ENCODE peak calls at places on chromosomes 6 and 20, in five cellular contexts. M is KG1; P is foreskin fibroblast; L is stimulated activated naive B cell treated with anti-CD40 and anti-IgM and Interleukin-4, amounts not matched to agents 10 μg/mL and 1 μg/mL and 100 μg/mL, for 72 hours; I is posterior cingulate gyrus. N is an unnamed sample.

GRCh38 chr6:2862712-2863174 is 21.1 kb upstream of the SERPINB1 start:
- DNase-seq in M (no peak), L (peak), P (no peak), I (no peak), N (no peak)

GRCh38 chr20:62476074-62476838 is 461 bp upstream of the GATA5 start:
- DNase-seq in I (no peak), P (no peak), L (no peak), M (no peak), N (no peak)

GRCh38 chr20:37988555-37988954 is 44.7 kb downstream of the TTI1 start:
- DNase-seq in M (no peak), I (no peak), P (no peak), L (no peak), N (no peak)

GRCh38 chr6:128569737-128570438 is 49.5 kb upstream of the PTPRK start:
- DNase-seq in I (no peak), L (no peak), M (no peak), P (peak), N (no peak)

GRCh38 chr6:156350337-156350736 is 426.8 kb upstream of the ARID1B start:
- DNase-seq in I (no peak), P (no peak), L (no peak), M (no peak), N (no peak)

GRCh38 chr20:24465730-24466129 is 3.7 kb upstream of the SYNDIG1 start:
- DNase-seq in I (peak), M (no peak), L (no peak), P (peak), N (no peak)

GRCh38 chr6:160767019-160767646 is 65.1 kb downstream of the PLG start:
- DNase-seq in P (no peak), I (peak), M (peak), L (peak), N (peak)

GRCh38 chr20:20643925-20644324 is 68.5 kb downstream of the RALGAPA2 start:
- DNase-seq in M (no peak), P (no peak), L (no peak), I (no peak), N (no peak)

GRCh38 chr20:47262008-47262364 is 94.5 kb downstream of the ZMYND8 start:
- DNase-seq in P (no peak), M (no peak), L (no peak), I (no peak), N (no peak)

GRCh38 chr6:158285321-158285960 is 26.8 kb upstream of the TULP4 start:
- DNase-seq in I (peak), L (no peak), P (no peak), M (no peak), N (no peak)

GRCh38 chr20:3753098-3753497 is 14.5 kb downstream of the ADISSP start:
- DNase-seq in M (no peak), I (no peak), L (no peak), P (peak), N (no peak)

GRCh38 chr6:14671261-14671681 is 553.7 kb downstream of the CD83 start:
- DNase-seq in I (no peak), P (peak), L (no peak), M (no peak), N (no peak)

GRCh38 chr6:150547511-150548222 is 52.0 kb upstream of the PLEKHG1 start:
- DNase-seq in I (no peak), L (no peak), P (no peak), M (no peak), N (no peak)

GRCh38 chr20:36773123-36773547 is 428 bp downstream of the DSN1 start:
- DNase-seq in I (no peak), P (no peak), L (no peak), M (no peak), N (no peak)

GRCh38 chr20:21225215-21225947 is 77.8 kb upstream of the XRN2 start:
- DNase-seq in P (no peak), L (no peak), I (no peak), M (no peak), N (no peak)

GRCh38 chr20:32532246-32532645 is 52.9 kb downstream of the NOL4L start:
- DNase-seq in L (no peak), M (no peak), P (no peak), I (no peak), N (no peak)

GRCh38 chr20:56788041-56788670 is 159.1 kb downstream of the TFAP2C start:
- DNase-seq in I (no peak), L (no peak), M (no peak), P (peak), N (no peak)

GRCh38 chr6:74455786-74456185 is 750.1 kb downstream of the COL12A1 start:
- DNase-seq in M (no peak), L (no peak), P (no peak), I (no peak), N (no peak)

GRCh38 chr6:142302427-142303190 is 802 bp downstream of the ADGRG6 start:
- DNase-seq in M (no peak), L (no peak), P (no peak), I (no peak), N (no peak)

GRCh38 chr6:36598739-36599318 is 4.7 kb downstream of the SRSF3 start:
- DNase-seq in M (no peak), P (no peak), I (no peak), L (no peak), N (no peak)

GRCh38 chr6:4270001-4270400 is 134.6 kb upstream of the ECI2 start:
- DNase-seq in P (no peak), I (no peak), L (no peak), M (no peak), N (no peak)

GRCh38 chr6:120826253-120826652 is 508.0 kb downstream of the TBC1D32 start:
- DNase-seq in I (no peak), L (peak), M (peak), P (no peak), N (no peak)

GRCh38 chr6:100881707-100882040 is 545 bp upstream of the ASCC3 start:
- DNase-seq in I (no peak), P (no peak), L (no peak), M (peak), N (peak)